ENCODE peak calls at places on chromosomes 16 and 17, in nine cellular contexts. G is AG09319; T is astrocyte of the spinal cord; Q is CD4-positive, alpha-beta T cell; O is CD8-positive, alpha-beta T cell; F is osteocyte; Z is progenitor cell of endocrine pancreas; Y is foreskin fibroblast; N is Peyer's patch. U is an unnamed sample.

GRCh38 chr16:1471569-1472194 is 3.1 kb downstream of the CLCN7 start:
- DNase-seq in T (no peak), N (no peak), G (no peak), O (no peak), Q (no peak), Z (no peak), F (no peak), Y (no peak), U (no peak)

GRCh38 chr17:35944151-35944550 is 638 bp upstream of the LYZL6 start:
- DNase-seq in T (no peak), Q (no peak), Z (no peak), O (no peak), Y (peak; percentile 9), F (no peak), G (no peak), N (no peak), U (no peak)

GRCh38 chr17:74454197-74455024 is 12.0 kb upstream of the CD300A start:
- DNase-seq in Y (peak; percentile 78), Q (no peak), G (no peak), T (no peak), O (peak; percentile 80), N (no peak), Z (no peak), F (peak; percentile 95), U (no peak)

GRCh38 chr16:55711959-55712876 is 56.4 kb downstream of the SLC6A2 start:
- DNase-seq in Q (peak; percentile 31), O (peak; percentile 70), N (peak; percentile 79), Z (peak; percentile 61), G (peak; percentile 8), F (peak; percentile 86), Y (peak; percentile 76), T (peak; percentile 48), U (peak; percentile 75)

GRCh38 chr16:87457724-87458423 is 35.0 kb downstream of the ZCCHC14 start:
- DNase-seq in G (peak; percentile 90), N (no peak), Q (no peak), Z (no peak), Y (peak; percentile 97), O (no peak), F (no peak), T (peak; percentile 99), U (no peak)

GRCh38 chr17:72702136-72702735 is 390.3 kb downstream of the SLC39A11 start:
- DNase-seq in Z (no peak), F (no peak), T (peak; percentile 74), N (no peak), Q (no peak), O (no peak), G (no peak), Y (peak; percentile 51), U (no peak)

GRCh38 chr17:50318551-50319310 is 27.2 kb upstream of the XYLT2 start:
- DNase-seq in O (no peak), Z (no peak), Y (peak; percentile 28), Q (no peak), T (no peak), N (no peak), G (no peak), F (no peak), U (no peak)

GRCh38 chr16:5056347-5056746 is 9.4 kb downstream of the C16orf89 start:
- DNase-seq in T (no peak), Y (peak; percentile 48), Z (no peak), G (no peak), Q (peak; percentile 4), O (peak; percentile 60), F (no peak), N (no peak), U (peak; percentile 53)

GRCh38 chr16:72203401-72203800 is 31.4 kb upstream of the PMFBP1 start:
- DNase-seq in Y (peak; percentile 80), Z (no peak), G (no peak), Q (no peak), N (no peak), F (no peak), T (peak; percentile 28), O (no peak), U (no peak)

GRCh38 chr17:60766778-60767190 is 89.1 kb downstream of the BCAS3 start:
- DNase-seq in N (no peak), F (no peak), G (no peak), Y (no peak), Z (no peak), O (no peak), Q (no peak), T (no peak), U (no peak)

GRCh38 chr17:5527647-5528250 is 41.4 kb downstream of the MIS12 start:
- DNase-seq in Q (no peak), O (no peak), T (no peak), Z (no peak), F (no peak), N (no peak), G (no peak), Y (no peak), U (no peak)

GRCh38 chr17:57676543-57676942 is 68.6 kb downstream of the CCDC182 start:
- DNase-seq in N (no peak), Q (no peak), G (no peak), Y (no peak), F (peak; percentile 80), O (peak; percentile 13), T (no peak), Z (no peak), U (no peak)

GRCh38 chr17:39014795-39015545 is 47.8 kb upstream of the FBXO47 start:
- DNase-seq in O (no peak), Y (no peak), Z (no peak), T (no peak), G (no peak), F (no peak), Q (no peak), N (no peak), U (no peak)

DNA sequence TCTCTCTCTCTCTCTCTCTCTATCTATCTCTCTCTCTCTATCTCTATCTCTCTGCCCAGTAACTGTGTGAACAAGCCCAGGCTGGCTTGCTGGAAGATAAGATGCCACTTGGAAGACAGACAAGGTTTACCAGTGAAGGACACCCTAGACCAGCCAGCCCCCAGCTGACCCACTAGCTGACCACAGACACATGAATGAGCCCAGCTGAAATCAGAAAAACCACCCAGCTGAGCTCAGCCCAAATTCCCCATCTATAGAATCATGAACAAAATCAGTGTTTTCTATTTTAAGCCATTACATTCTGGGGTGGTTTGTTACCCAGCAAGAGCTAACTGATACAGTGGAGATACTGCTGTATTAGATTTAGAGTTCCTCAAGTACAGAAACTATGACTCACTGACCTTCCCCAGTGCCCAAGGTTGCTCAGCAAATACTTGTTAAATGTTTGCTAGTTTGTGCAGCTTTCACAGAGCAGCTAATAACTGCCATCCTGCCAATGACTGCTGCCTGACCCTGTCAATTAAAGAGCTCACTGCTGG is 18.0 kb downstream of the EMP2 start:
- DNase-seq in Y (peak; percentile 48), N (no peak), F (no peak), T (no peak), O (no peak), Q (no peak), Z (no peak), G (no peak), U (no peak)
- TF ChIP-seq CTCF in Y (no peak), N (no peak), F (no peak), T (no peak), O (no peak), Q (no peak), Z (no peak), G (no peak), U (no peak)

GRCh38 chr17:75774988-75775668 is 9.5 kb upstream of the UNK start:
- DNase-seq in F (no peak), Y (peak; percentile 42), Z (no peak), N (peak; percentile 45), O (no peak), T (peak; percentile 34), Q (no peak), G (no peak), U (no peak)

GRCh38 chr17:75773121-75773807 is 8.3 kb upstream of the GALK1 start:
- DNase-seq in O (no peak), F (no peak), Y (no peak), N (peak; percentile 45), T (no peak), G (no peak), Q (no peak), Z (no peak), U (no peak)

GRCh38 chr17:75771334-75772281 is 6.6 kb upstream of the GALK1 start:
- DNase-seq in T (no peak), Z (no peak), G (no peak), F (no peak), N (peak; percentile 75), Q (no peak), Y (peak; percentile 61), O (no peak), U (no peak)

GRCh38 chr17:75774471-75774987 is 9.5 kb upstream of the GALK1 start:
- DNase-seq in O (no peak), Q (no peak), T (no peak), Y (no peak), N (no peak), F (no peak), G (no peak), Z (no peak), U (no peak)

GRCh38 chr17:75773808-75774470 is 8.9 kb upstream of the GALK1 start:
- DNase-seq in G (no peak), Q (no peak), Y (no peak), T (no peak), F (no peak), O (no peak), N (peak; percentile 46), Z (no peak), U (no peak)
- TF ChIP-seq CTCF in G (no peak), Q (no peak), Y (no peak), T (no peak), F (no peak), O (no peak), N (no peak), Z (peak; percentile 44), U (no peak)

GRCh38 chr16:52863000-52863399 is 189.7 kb downstream of the CHD9NB start:
- DNase-seq in G (no peak), T (no peak), F (no peak), O (no peak), Y (no peak), N (no peak), Q (no peak), Z (no peak), U (no peak)

DNA sequence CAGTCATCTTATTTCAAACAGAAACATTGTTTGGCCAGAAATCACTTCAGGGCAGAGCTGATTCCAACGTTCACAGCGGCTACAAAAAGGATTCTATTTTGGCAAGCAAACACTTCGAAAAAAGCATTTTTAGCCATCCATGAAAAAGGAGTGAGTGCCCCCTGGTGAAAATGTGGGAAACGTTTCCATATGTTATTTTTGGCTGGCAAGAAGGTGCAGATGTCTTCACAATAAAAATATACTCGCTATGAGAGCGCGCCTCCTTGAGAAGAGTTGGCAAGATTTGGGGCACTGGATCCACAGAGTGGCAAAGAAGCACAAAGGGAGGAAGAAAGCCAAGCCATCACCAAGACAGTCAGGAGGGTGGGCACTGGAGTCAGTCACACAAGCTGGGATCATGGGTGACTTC is 191.1 kb downstream of the CHD9NB start:
- DNase-seq in F (no peak), G (no peak), Q (no peak), T (no peak), N (no peak), Y (peak; percentile 1), Z (peak; percentile 17), O (no peak), U (peak; percentile 27)
- TF ChIP-seq CTCF in F (peak; percentile 53), G (no peak), Q (no peak), T (no peak), N (no peak), Y (no peak), Z (peak; percentile 71), O (no peak), U (peak; percentile 59)

DNA sequence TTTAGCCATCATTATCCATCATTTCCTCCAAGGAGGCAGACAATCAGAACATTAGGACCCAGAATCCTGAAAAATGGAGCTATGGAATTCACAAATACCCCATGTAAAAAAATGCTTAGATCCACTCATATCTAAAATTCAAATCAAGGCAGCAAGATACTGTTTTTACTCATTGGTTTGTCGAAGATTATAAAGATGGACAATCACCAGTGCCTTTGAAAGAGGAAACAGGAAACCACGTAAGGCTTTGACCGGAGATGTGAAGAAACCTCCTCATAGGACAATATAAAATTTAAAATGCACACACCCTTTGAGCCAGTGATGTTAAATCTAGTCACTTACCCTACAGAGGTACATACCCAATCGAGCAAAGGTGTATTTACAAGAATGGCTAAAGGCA is 130.0 kb downstream of the XYLT1 start:
- DNase-seq in F (no peak), O (no peak), Y (no peak), G (no peak), N (no peak), Q (no peak), Z (no peak), T (no peak), U (no peak)
- TF ChIP-seq CTCF in F (no peak), O (no peak), Y (no peak), G (no peak), N (no peak), Q (no peak), Z (no peak), T (no peak), U (no peak)